ENCODE peak calls at places on chromosomes 12 and 14, in ten cellular contexts. L, R, X, O, Z, I, G, E, M and P are unnamed samples.

GRCh38 chr14:69616408-69616773 is 5.0 kb downstream of the SUSD6 start:
- DNase-seq in L (no peak), R (no peak), X (no peak), O (no peak), Z (no peak), I (no peak), G (no peak), E (no peak), M (no peak), P (no peak)

GRCh38 chr12:3803865-3804472 is 51.1 kb upstream of the CRACR2A start:
- DNase-seq in L (peak; percentile 86), R (no peak), X (peak; percentile 64), O (no peak), Z (peak; percentile 72), I (peak; percentile 70), G (peak; percentile 72), E (peak; percentile 65), M (peak; percentile 85), P (peak; percentile 16)

GRCh38 chr14:89646971-89647370 is 229.9 kb upstream of the FOXN3 start:
- DNase-seq in L (no peak), R (no peak), X (no peak), O (no peak), Z (no peak), I (no peak), G (no peak), E (no peak), M (no peak), P (no peak)

GRCh38 chr14:34436118-34436905 is 25.7 kb downstream of the SPTSSA start:
- DNase-seq in L (peak; percentile 93), R (no peak), X (peak; percentile 91), O (no peak), Z (no peak), I (no peak), G (peak; percentile 22), E (peak; percentile 71), M (peak; percentile 10), P (no peak)

GRCh38 chr12:14167005-14167628 is 185.7 kb upstream of the GRIN2B start:
- DNase-seq in L (peak; percentile 73), R (peak; percentile 15), X (peak; percentile 36), O (no peak), Z (no peak), I (peak; percentile 2), G (peak; percentile 61), E (peak; percentile 58), M (peak; percentile 72), P (no peak)

GRCh38 chr14:76376001-76376404 is at the start of gene ESRRB:
- DNase-seq in L (peak; percentile 39), R (peak; percentile 50), X (peak; percentile 20), O (no peak), Z (no peak), I (no peak), G (peak; percentile 8), E (no peak), M (peak; percentile 20), P (no peak)

GRCh38 chr14:64715146-64715627 is 11.0 kb downstream of the PLEKHG3 start:
- DNase-seq in L (no peak), R (no peak), X (no peak), O (no peak), Z (peak; percentile 21), I (no peak), G (no peak), E (no peak), M (no peak), P (no peak)

GRCh38 chr12:57983858-57984505 is 42.6 kb downstream of the ATP23 start:
- DNase-seq in L (no peak), R (no peak), X (no peak), O (no peak), Z (no peak), I (no peak), G (no peak), E (no peak), M (peak; percentile 45), P (no peak)

GRCh38 chr12:31954925-31955678 is 4.1 kb upstream of the RESF1 start:
- DNase-seq in L (no peak), R (no peak), X (no peak), O (no peak), Z (no peak), I (no peak), G (no peak), E (no peak), M (no peak), P (no peak)

GRCh38 chr12:16324300-16324699 is 23.1 kb upstream of the MGST1 start:
- DNase-seq in L (no peak), R (no peak), X (no peak), O (no peak), Z (no peak), I (no peak), G (no peak), E (no peak), M (no peak), P (no peak)

GRCh38 chr12:26658991-26659390 is 174.0 kb downstream of the ITPR2 start:
- DNase-seq in L (peak; percentile 74), R (no peak), X (peak; percentile 78), O (no peak), Z (no peak), I (no peak), G (no peak), E (no peak), M (no peak), P (no peak)